ENCODE peak calls at places on chromosome 22, in nine cellular contexts. N is hepatocyte, Z is AG09319, L is DMS79, H is EL, C is KG1, B is GM04504, Q is astrocyte of the cerebellum, G is MV-4-11. V is an unnamed sample.

GRCh38 chr22:37655252-37655563 is 3.3 kb upstream of the PDXP start:
- DNase-seq in N (no peak), Z (no peak), L (no peak), H (no peak), C (no peak), B (no peak), Q (no peak), G (no peak), V (no peak)

GRCh38 chr22:43861529-43861928 is 784 bp downstream of the SULT4A1 start:
- DNase-seq in N (peak; percentile 61), Z (no peak), L (no peak), H (no peak), C (no peak), B (no peak), Q (no peak), G (no peak), V (no peak)

GRCh38 chr22:26681395-26681821 is 24.0 kb downstream of the MIAT start:
- DNase-seq in N (peak; percentile 32), Z (no peak), L (no peak), H (peak; percentile 91), C (no peak), B (no peak), Q (peak; percentile 80), G (no peak), V (peak; percentile 93)

GRCh38 chr22:50298937-50299656 is 8.3 kb downstream of the PLXNB2 start:
- DNase-seq in N (peak; percentile 70), Z (no peak), L (no peak), H (no peak), C (no peak), B (no peak), Q (no peak), G (no peak), V (no peak)

GRCh38 chr22:36641902-36642640 is 61.5 kb downstream of the CACNG2 start:
- DNase-seq in N (peak; percentile 19), Z (peak; percentile 2), L (no peak), H (peak; percentile 59), C (no peak), B (peak; percentile 35), Q (no peak), G (no peak), V (no peak)

GRCh38 chr22:18091478-18091877 is 13.7 kb downstream of the PEX26 start:
- DNase-seq in N (no peak), Z (no peak), L (no peak), H (no peak), C (no peak), B (no peak), Q (no peak), G (no peak), V (no peak)

GRCh38 chr22:26589367-26589844 is 526 bp downstream of the TPST2 start:
- DNase-seq in N (peak; percentile 53), Z (no peak), L (no peak), H (peak; percentile 52), C (no peak), B (no peak), Q (no peak), G (no peak), V (peak; percentile 53)

GRCh38 chr22:17213976-17214375 is 5.3 kb downstream of the ADA2 start:
- DNase-seq in N (peak; percentile 50), Z (no peak), L (no peak), H (peak; percentile 22), C (no peak), B (no peak), Q (no peak), G (peak; percentile 38), V (no peak)

GRCh38 chr22:21047730-21048129 is 2.0 kb downstream of the LRRC74B start:
- DNase-seq in N (no peak), Z (no peak), L (no peak), H (no peak), C (no peak), B (no peak), Q (no peak), G (no peak), V (no peak)

GRCh38 chr22:43267332-43267731 is 75.8 kb downstream of the SCUBE1 start:
- DNase-seq in N (no peak), Z (no peak), L (no peak), H (no peak), C (no peak), B (no peak), Q (no peak), G (no peak), V (no peak)

GRCh38 chr22:39130152-39130704 is 22.3 kb downstream of the CBX7 start:
- DNase-seq in N (no peak), Z (no peak), L (no peak), H (no peak), C (no peak), B (no peak), Q (no peak), G (no peak), V (no peak)

GRCh38 chr22:44728761-44729261 is 23.6 kb upstream of the ARHGAP8 start:
- DNase-seq in N (no peak), Z (no peak), L (no peak), H (no peak), C (no peak), B (no peak), Q (no peak), G (no peak), V (no peak)

GRCh38 chr22:49398646-49399045 is 429.0 kb downstream of the BRD1 start:
- DNase-seq in N (no peak), Z (no peak), L (no peak), H (no peak), C (no peak), B (no peak), Q (no peak), G (no peak), V (no peak)

GRCh38 chr22:45478108-45478771 is 24.4 kb upstream of the FBLN1 start:
- DNase-seq in N (peak; percentile 45), Z (peak; percentile 94), L (no peak), H (peak; percentile 94), C (no peak), B (peak; percentile 55), Q (peak; percentile 68), G (no peak), V (peak; percentile 85)

V was measured in SJSA1.